ENCODE peak calls at places on chromosomes 3 and 15, in four cellular contexts. G, A, P and K are unnamed samples.

GRCh38 chr15:36263666-36264065 is 315.8 kb upstream of the CDIN1 start:
- DNase-seq in G (no peak), A (no peak), P (no peak), K (no peak)

GRCh38 chr3:177576754-177577153 is 379.5 kb upstream of the TBL1XR1 start:
- DNase-seq in G (no peak), A (no peak), P (no peak), K (no peak)

GRCh38 chr3:46571684-46572083 is 5.6 kb upstream of the LRRC2 start:
- DNase-seq in G (no peak), A (no peak), P (no peak), K (no peak)

GRCh38 chr3:123610331-123610730 is 25.5 kb upstream of the HACD2 start:
- DNase-seq in G (no peak), A (no peak), P (no peak), K (no peak)

GRCh38 chr3:70532806-70533205 is 220.4 kb upstream of the MDFIC2 start:
- DNase-seq in G (no peak), A (no peak), P (no peak), K (no peak)

GRCh38 chr3:87082806-87083440 is 92.0 kb upstream of the VGLL3 start:
- DNase-seq in G (peak; percentile 45), A (no peak), P (peak; percentile 34), K (no peak)

GRCh38 chr15:31403606-31404005 is 77.0 kb downstream of the KLF13 start:
- DNase-seq in G (no peak), A (no peak), P (no peak), K (no peak)

GRCh38 chr3:164458986-164459385 is 619.3 kb downstream of the SI start:
- DNase-seq in G (no peak), A (no peak), P (no peak), K (no peak)

GRCh38 chr15:94001113-94001919 is 230.0 kb upstream of the MCTP2 start:
- DNase-seq in G (no peak), A (no peak), P (no peak), K (no peak)
- TF ChIP-seq CEBPB in G (no peak), A (no peak), P (no peak), K (no peak)

DNA sequence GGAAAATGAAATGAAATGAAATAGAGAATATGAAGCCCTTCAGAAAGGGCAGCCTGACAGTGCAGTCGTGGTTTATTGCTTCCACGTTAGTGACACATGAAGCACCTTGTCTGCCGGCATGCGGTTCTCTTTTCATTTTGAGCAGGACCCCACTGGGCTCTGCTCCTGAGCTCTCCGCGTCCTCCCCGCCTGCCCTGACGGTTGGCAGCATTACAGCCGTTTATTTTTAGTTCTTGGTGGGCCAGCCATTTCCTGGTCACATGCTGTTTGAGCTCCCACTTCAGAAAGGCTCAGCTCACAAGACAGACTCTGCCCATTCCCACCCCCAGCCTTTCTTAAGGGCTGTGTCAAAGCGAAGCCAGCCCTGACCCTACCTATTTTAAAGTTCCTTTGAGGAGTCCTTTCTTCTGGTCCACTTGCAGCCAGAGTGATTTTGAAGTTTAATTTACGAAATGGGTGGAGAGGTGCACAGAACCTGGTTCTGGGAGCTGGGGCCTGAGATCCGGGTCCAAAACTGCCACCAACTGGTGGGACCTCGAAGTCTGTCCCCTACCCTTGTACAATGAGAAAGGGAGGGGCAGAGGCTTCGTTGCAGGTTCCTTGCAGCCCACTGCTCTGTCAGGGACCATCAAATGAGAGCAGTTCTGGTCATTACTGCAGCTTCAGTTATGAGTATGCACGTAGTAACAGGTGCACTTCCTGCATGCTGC is 60.1 kb downstream of the MGLL start:
- DNase-seq in G (no peak), A (peak; percentile 56), P (no peak), K (no peak)
- TF ChIP-seq GABPA in G (no peak), A (no peak), P (no peak), K (no peak)

DNA sequence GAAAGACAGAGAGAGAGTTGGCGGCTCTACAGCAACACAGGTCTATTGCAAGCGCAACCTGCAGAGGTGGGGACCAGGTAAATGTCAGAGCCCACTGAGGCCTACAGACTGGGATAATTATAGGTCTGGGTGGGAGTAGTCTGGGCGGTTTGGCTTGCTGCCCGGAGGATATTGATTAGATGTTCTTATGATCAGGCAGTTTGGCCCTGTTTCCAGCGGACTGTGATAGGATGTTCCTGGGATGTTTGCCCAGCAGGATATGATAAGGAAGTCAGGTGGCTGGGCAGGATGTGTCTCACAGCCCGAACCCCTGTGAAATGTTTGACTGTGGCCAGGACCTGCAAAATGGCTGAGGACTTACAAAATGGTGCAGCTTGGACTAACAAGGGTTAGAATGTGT is 364.9 kb downstream of the NAALADL2 start:
- DNase-seq in G (no peak), A (no peak), P (peak; percentile 1), K (no peak)
- TF ChIP-seq CEBPB in G (no peak), A (no peak), P (no peak), K (no peak)

GRCh38 chr3:133812872-133813271 is 7.3 kb downstream of the SRPRB start:
- DNase-seq in G (no peak), A (no peak), P (no peak), K (no peak)
- TF ChIP-seq GABPA in G (no peak), A (no peak), P (no peak), K (no peak)

GRCh38 chr3:127789051-127789450 is 33.3 kb downstream of the MGLL start:
- DNase-seq in G (no peak), A (no peak), P (no peak), K (no peak)

GRCh38 chr3:127787556-127787955 is 34.8 kb downstream of the MGLL start:
- DNase-seq in G (no peak), A (no peak), P (no peak), K (no peak)

GRCh38 chr3:127787071-127787490 is 35.2 kb downstream of the MGLL start:
- DNase-seq in G (no peak), A (no peak), P (no peak), K (no peak)

GRCh38 chr3:127788436-127788835 is 33.9 kb downstream of the MGLL start:
- DNase-seq in G (no peak), A (no peak), P (no peak), K (no peak)

GRCh38 chr3:127787966-127788365 is 34.3 kb downstream of the MGLL start:
- DNase-seq in G (no peak), A (no peak), P (no peak), K (no peak)
- TF ChIP-seq CEBPB in G (no peak), A (no peak), P (no peak), K (no peak)

GRCh38 chr15:85761635-85762034 is 33.1 kb downstream of the KLHL25 start:
- DNase-seq in G (no peak), A (no peak), P (no peak), K (no peak)
- TF ChIP-seq GABPA in G (no peak), A (no peak), P (no peak), K (no peak)

GRCh38 chr3:193134895-193135294 is 106.1 kb upstream of the PLAAT1 start:
- DNase-seq in G (no peak), A (no peak), P (no peak), K (no peak)
- TF ChIP-seq CEBPB in G (no peak), A (no peak), P (no peak), K (no peak)

DNA sequence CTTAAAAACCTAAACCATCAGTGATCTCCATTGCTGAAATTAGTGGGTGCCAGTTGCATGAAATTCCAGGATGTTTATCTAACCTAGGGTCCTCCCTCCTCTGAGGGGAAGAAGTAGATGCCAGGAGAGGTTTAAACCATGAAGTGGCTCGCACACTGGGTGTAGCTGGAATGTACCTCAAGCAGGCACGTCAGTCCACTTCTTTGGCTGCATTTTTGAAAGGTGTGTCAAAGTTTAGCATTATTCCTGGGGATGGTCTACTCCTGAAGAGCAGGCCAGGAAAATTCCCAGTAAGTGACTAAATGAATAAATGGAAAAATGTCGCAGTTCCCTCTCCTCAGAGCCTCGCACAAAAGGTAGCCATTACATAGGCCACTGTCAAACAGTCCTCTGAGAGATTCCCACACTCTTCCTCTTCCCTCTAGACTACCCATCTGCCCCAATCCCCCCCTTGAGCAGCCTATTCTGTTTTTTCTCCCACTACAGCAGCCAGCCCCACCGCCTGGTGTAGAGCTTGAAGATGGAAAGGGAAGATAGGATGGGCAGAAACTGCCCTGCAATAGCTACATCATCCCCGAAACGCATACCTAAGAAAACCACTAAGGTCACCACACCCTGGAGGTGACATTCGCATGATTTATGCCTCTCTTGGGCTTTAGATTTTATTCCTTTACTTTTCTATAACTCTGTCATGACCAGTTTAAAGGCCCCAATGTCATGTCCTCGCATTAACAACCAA is 663 bp upstream of the TMOD3 start:
- DNase-seq in G (no peak), A (no peak), P (no peak), K (peak; percentile 80)
- TF ChIP-seq GABPA in G (no peak), A (no peak), P (no peak), K (no peak)

GRCh38 chr15:92112180-92112579 is 258.7 kb downstream of the SLCO3A1 start:
- DNase-seq in G (no peak), A (no peak), P (no peak), K (no peak)
- TF ChIP-seq CEBPB in G (no peak), A (no peak), P (no peak), K (no peak)

DNA sequence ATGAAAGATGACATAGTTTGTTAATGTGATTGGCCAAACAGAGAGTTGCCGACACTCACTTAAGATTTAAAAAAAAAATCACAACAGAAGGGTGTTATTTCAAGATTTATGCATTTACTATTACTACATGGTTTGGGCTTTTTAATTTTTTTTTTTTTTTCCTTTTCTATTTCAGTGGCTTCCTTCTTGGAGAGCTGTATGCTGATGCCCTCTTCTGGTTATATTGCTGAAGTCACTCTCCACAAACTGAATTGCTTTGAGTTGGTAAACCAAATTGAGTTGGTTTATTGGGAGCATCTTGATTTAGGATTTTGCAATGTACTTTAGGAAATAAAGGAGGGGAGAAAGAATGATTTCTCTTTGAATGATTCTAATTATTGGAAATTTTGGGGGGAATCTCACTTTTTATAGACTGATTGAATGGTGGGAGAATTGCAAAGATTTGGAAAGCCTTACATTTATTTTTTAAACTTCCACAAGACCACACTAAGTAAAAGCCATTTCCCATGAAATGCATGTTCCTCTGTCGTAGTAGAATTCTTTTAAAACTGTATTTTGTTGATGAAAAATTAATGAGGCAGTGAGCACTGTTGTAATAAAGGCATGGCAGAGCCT is 186.6 kb upstream of the FEZF2 start:
- DNase-seq in G (no peak), A (no peak), P (no peak), K (no peak)
- TF ChIP-seq GABPA in G (no peak), A (no peak), P (no peak), K (no peak)